ENCODE peak calls at places on chromosomes 2 and 18, in four cellular contexts. T is GM12878, Z is HepG2, Q is K562. R is an unnamed sample.

GRCh38 chr2:241517297-241517696 is 8.9 kb upstream of the STK25 start:
- DNase-seq in T (no peak), Z (no peak), Q (no peak), R (no peak)

GRCh38 chr2:54881759-54882158 is 158.3 kb downstream of the EML6 start:
- DNase-seq in T (no peak), Z (no peak), Q (no peak), R (no peak)

GRCh38 chr2:30662268-30663131 is 144.7 kb downstream of the CAPN13 start:
- DNase-seq in T (no peak), Z (no peak), Q (no peak), R (no peak)

GRCh38 chr2:156892449-156893335 is 364.8 kb upstream of the GALNT5 start:
- DNase-seq in T (peak), Z (peak), Q (no peak), R (no peak)

GRCh38 chr2:74587664-74588277 is 33.3 kb downstream of the DOK1 start:
- DNase-seq in T (no peak), Z (peak), Q (peak), R (peak)

GRCh38 chr18:69814861-69815385 is 132.8 kb downstream of the CD226 start:
- DNase-seq in T (no peak), Z (no peak), Q (no peak), R (no peak)

GRCh38 chr2:42186945-42187632 is 17.9 kb downstream of the EML4 start:
- DNase-seq in T (no peak), Z (no peak), Q (no peak), R (no peak)

GRCh38 chr18:53950545-53950944 is 273.9 kb downstream of the MBD2 start:
- DNase-seq in T (no peak), Z (no peak), Q (no peak), R (no peak)

GRCh38 chr2:219287569-219288265 is 8.6 kb downstream of the DNAJB2 start:
- DNase-seq in T (no peak), Z (no peak), Q (peak), R (no peak)

GRCh38 chr18:33440384-33441043 is at the start of gene CCDC178:
- DNase-seq in T (no peak), Z (no peak), Q (peak), R (peak)

GRCh38 chr18:70243131-70243530 is 37.6 kb upstream of the RTTN start:
- DNase-seq in T (no peak), Z (no peak), Q (no peak), R (no peak)

GRCh38 chr2:15750433-15750814 is 158.8 kb downstream of the DDX1 start:
- DNase-seq in T (no peak), Z (no peak), Q (no peak), R (no peak)

GRCh38 chr2:15749460-15750432 is 158.1 kb downstream of the DDX1 start:
- DNase-seq in T (no peak), Z (no peak), Q (no peak), R (no peak)

GRCh38 chr2:15747698-15748471 is 156.2 kb downstream of the DDX1 start:
- DNase-seq in T (no peak), Z (no peak), Q (no peak), R (peak)

GRCh38 chr2:15747172-15747550 is 155.5 kb downstream of the DDX1 start:
- DNase-seq in T (no peak), Z (no peak), Q (no peak), R (no peak)

GRCh38 chr2:15748736-15749323 is 157.2 kb downstream of the DDX1 start:
- DNase-seq in T (no peak), Z (peak), Q (peak), R (peak)
- TF ChIP-seq CREM in T (no peak), Z (no peak), Q (no peak), R (no peak)

DNA sequence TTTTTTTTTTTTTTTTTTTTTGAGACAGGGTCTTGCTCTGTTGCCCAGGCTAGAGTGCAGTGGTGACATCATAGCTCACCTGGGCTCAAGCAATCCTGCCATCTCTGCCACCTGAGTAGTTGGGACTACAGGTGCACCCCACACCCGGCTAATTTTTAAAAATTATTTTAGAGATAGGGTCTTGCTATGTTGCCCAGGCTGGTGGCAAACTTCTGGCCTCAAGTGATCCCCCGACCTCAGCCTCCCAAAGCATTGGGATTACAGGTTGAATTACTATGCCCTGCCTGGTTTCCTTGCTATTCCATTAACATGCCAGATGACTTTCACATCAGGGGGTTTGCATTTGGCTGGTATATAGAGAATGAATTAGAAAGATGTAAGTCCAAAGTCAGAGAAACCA is 253.2 kb downstream of the CAMKMT start:
- DNase-seq in T (no peak), Z (no peak), Q (no peak), R (no peak)
- TF ChIP-seq CREM in T (no peak), Z (no peak), Q (no peak), R (no peak)

GRCh38 chr2:24471662-24472061 is 19.4 kb upstream of the NCOA1 start:
- DNase-seq in T (no peak), Z (no peak), Q (no peak), R (no peak)
- TF ChIP-seq CREM in T (no peak), Z (no peak), Q (no peak), R (no peak)

DNA sequence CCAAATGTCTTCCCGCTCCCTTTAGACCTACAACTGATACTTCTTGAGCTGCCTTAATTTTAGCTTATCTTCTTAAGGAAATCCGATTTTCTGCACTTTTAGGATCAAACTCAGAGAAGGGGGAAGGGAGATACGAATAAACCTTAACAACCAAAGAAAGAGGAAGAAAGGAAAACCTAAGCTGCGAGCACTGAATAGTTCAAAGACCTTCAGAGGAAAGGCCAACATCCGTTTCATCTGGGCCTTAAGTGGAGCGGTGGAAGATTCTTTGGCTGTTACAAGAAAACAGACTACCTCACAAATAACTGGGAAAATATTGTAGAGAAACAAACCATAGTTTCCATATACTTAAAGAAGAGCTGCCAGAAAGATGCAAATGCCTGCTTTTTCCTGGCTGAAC is 43.5 kb downstream of the VIT start:
- DNase-seq in T (no peak), Z (no peak), Q (no peak), R (no peak)
- TF ChIP-seq CREM in T (no peak), Z (no peak), Q (no peak), R (no peak)